ENCODE peak calls at places on chromosome 15, in six cellular contexts. G, P, Y, W, I and H are unnamed samples.
A peak's percentile ranks its signal among the peaks of the same experiment; 100 is the strongest.

GRCh38 chr15:84982301-84982920 is 755 bp downstream of the PDE8A start:
- DNase-seq in G (peak; percentile 58), P (no peak), Y (no peak), W (peak; percentile 70), I (no peak), H (no peak)

GRCh38 chr15:63256433-63256884 is 20.9 kb upstream of the APH1B start:
- DNase-seq in G (peak; percentile 83), P (no peak), Y (peak; percentile 30), W (peak; percentile 33), I (no peak), H (peak; percentile 18)

GRCh38 chr15:64845183-64845611 is 3.5 kb downstream of the PLEKHO2 start:
- DNase-seq in G (peak; percentile 53), P (no peak), Y (no peak), W (no peak), I (no peak), H (no peak)

GRCh38 chr15:28892789-28893610 is 7.2 kb downstream of the APBA2 start:
- DNase-seq in G (no peak), P (no peak), Y (no peak), W (no peak), I (no peak), H (no peak)

GRCh38 chr15:77033729-77034619 is 36.9 kb downstream of the TSPAN3 start:
- DNase-seq in G (no peak), P (peak; percentile 6), Y (no peak), W (no peak), I (no peak), H (no peak)

GRCh38 chr15:78983146-78983918 is 38.5 kb upstream of the CTSH start:
- DNase-seq in G (no peak), P (no peak), Y (no peak), W (no peak), I (no peak), H (no peak)

GRCh38 chr15:96324192-96324895 is 6.2 kb upstream of the NR2F2 start:
- DNase-seq in G (peak; percentile 74), P (no peak), Y (no peak), W (no peak), I (no peak), H (no peak)

GRCh38 chr15:29438714-29439076 is 169.1 kb upstream of the NSMCE3 start:
- DNase-seq in G (no peak), P (no peak), Y (no peak), W (no peak), I (no peak), H (no peak)

GRCh38 chr15:71680079-71680461 is 130.3 kb upstream of the NR2E3 start:
- DNase-seq in G (peak; percentile 45), P (no peak), Y (no peak), W (no peak), I (no peak), H (no peak)

GRCh38 chr15:59388670-59389069 is 16.0 kb upstream of the MYO1E start:
- DNase-seq in G (peak; percentile 11), P (no peak), Y (no peak), W (no peak), I (no peak), H (peak; percentile 53)

GRCh38 chr15:100919481-100920405 is 586 bp downstream of the LRRK1 start:
- DNase-seq in G (peak; percentile 28), P (no peak), Y (peak; percentile 17), W (no peak), I (no peak), H (peak; percentile 61)

GRCh38 chr15:98760112-98760826 is 111.9 kb downstream of the IGF1R start:
- DNase-seq in G (no peak), P (no peak), Y (no peak), W (no peak), I (no peak), H (no peak)

GRCh38 chr15:89780601-89781000 is 4.5 kb downstream of the MESP2 start:
- DNase-seq in G (no peak), P (no peak), Y (no peak), W (no peak), I (no peak), H (no peak)

GRCh38 chr15:63157891-63158431 is 684 bp upstream of the RPS27L start:
- DNase-seq in G (peak; percentile 70), P (no peak), Y (peak; percentile 44), W (peak; percentile 70), I (no peak), H (peak; percentile 87)

GRCh38 chr15:73602992-73603391 is 30.2 kb downstream of the NPTN start:
- DNase-seq in G (peak; percentile 8), P (no peak), Y (no peak), W (no peak), I (no peak), H (no peak)

GRCh38 chr15:73600413-73601050 is 32.7 kb downstream of the NPTN start:
- DNase-seq in G (no peak), P (no peak), Y (no peak), W (no peak), I (no peak), H (no peak)

GRCh38 chr15:73602444-73602843 is 30.7 kb downstream of the NPTN start:
- DNase-seq in G (peak; percentile 57), P (no peak), Y (no peak), W (no peak), I (no peak), H (no peak)

GRCh38 chr15:73599934-73600333 is 33.3 kb downstream of the NPTN start:
- DNase-seq in G (peak; percentile 49), P (no peak), Y (no peak), W (no peak), I (no peak), H (peak; percentile 35)

DNA sequence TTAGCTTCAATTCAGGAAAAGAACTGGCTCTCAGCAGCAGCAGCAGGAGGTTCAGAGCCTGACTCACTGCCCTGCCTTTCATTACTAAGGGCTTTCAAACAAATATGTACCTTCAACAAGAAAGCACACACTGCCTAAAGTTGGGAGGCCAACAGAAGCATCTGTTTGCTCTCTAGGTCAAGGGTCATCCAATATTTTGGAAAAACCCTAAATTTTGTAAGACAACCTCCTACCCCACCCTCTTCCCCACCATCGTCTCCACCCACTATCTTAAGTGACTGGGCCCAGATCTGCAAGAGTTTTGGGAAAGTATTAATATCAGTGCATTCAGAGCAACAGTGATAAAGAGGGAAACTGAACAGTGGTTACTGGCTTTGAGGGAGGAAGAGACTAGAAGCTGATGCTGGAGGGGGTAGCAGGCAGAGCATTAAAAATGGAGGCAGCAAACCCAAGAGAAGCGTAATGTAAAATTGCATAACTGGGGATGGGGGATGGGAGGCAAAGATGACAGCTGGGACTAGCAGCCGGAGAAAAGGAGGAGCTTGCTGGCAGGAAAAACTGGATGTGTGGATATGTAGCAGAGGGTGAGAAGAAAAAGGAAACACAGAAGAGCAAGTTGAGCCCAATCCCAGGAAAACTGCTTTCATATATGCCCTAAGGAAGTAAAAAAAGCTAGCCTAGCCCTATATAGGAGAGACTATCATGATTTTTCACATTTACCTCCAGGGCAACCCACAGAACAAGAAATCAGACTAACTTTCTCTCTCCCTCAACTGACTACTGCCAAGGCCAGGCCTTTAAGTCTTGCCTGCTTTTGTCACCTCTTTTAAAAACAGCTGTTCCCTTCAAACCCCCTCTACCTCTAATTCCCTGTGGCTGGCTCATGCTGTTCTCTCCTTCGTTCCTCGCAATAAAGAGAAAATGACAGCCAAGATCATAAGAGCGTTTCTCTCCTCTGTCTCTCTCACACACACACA is 31.5 kb downstream of the NPTN start:
- DNase-seq in G (peak; percentile 53), P (no peak), Y (no peak), W (peak; percentile 33), I (no peak), H (peak; percentile 42)
- TF ChIP-seq JUN in G (no peak), P (no peak), Y (no peak), W (no peak), I (no peak), H (no peak)

GRCh38 chr15:42577514-42578031 is 2.2 kb downstream of the STARD9 start:
- DNase-seq in G (no peak), P (no peak), Y (no peak), W (no peak), I (no peak), H (no peak)

GRCh38 chr15:42575188-42576039 is at the start of gene STARD9:
- DNase-seq in G (peak; percentile 99), P (peak; percentile 99), Y (peak; percentile 95), W (peak; percentile 96), I (peak; percentile 97), H (peak; percentile 81)

GRCh38 chr15:42578984-42579537 is 3.7 kb downstream of the STARD9 start:
- DNase-seq in G (no peak), P (no peak), Y (no peak), W (no peak), I (no peak), H (no peak)

GRCh38 chr15:42576776-42577175 is 1.4 kb downstream of the STARD9 start:
- DNase-seq in G (no peak), P (no peak), Y (no peak), W (no peak), I (no peak), H (no peak)

DNA sequence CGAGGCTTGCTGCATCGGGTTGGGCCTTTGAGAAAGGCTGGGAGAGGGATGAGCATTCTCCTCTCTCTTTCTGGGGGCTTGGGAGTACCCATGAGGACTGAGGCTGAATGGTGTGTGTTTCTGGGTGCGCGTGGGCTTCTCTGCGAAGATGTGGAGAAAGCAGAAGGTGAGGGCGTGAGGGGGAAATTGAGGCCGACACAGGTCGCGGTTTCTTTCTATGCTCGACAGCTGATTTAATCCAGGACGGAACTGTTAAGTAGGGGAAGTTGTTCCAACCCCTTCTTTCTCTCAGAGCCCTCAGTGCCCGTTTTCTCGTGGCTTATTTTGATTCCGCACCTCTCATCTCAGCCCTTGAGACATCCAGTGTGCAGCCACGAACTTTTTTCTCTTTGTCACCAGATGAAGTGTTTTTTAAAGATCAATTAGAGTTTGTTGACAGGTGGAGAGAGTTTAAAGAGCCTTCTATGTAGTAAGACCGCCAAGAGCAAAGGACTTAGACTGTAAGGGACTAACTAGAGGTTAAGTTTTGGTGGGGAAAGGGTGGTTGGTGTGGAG is 711 bp downstream of the STARD9 start:
- DNase-seq in G (no peak), P (no peak), Y (no peak), W (no peak), I (no peak), H (no peak)
- TF ChIP-seq JUN in G (no peak), P (no peak), Y (no peak), W (no peak), I (no peak), H (no peak)

GRCh38 chr15:22808761-22809280 is 22.4 kb downstream of the NIPA1 start:
- DNase-seq in G (no peak), P (no peak), Y (no peak), W (no peak), I (no peak), H (no peak)
- TF ChIP-seq JUN in G (no peak), P (no peak), Y (no peak), W (no peak), I (no peak), H (no peak)

DNA sequence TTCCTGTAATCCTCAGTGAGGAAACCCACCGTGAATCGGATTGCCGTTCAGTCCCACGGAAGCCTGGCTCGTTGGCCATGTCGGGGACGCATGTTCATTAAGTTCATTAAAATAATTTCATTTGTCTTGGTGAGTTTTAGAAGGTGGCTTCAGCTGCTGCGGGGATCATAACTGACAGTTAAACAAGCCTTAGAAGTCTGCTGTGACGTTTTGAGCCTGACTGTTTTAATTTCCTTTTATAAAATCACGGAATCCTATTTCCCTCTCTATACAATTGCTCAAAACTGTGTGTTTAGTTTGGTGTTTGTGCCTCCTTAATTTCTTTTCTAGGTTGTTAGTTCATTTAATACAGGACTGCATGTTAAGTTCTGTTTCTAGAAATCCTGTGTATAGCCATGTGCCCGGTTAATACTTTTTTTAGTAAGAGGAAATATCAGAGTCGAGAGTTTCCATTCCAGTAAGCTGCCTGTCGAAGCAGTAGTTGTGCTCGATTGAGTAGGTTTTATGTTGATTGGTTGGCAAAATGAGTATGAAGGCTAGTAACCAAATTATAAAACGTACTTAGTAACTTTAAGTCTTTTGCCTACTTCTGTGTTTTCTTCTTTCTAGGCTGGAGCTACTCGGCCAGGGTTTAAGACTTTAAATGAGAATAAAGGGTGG is 710 bp downstream of the NIPA2 start:
- DNase-seq in G (peak; percentile 36), P (no peak), Y (no peak), W (no peak), I (no peak), H (no peak)
- TF ChIP-seq JUN in G (no peak), P (no peak), Y (no peak), W (no peak), I (no peak), H (no peak)